ENCODE peak calls at places on chromosomes 13 and 19, in five cellular contexts. One of them, this sample, is unnamed.

GRCh38 chr19:14031719-14032480 is at the start of gene IL27RA:
- DNase-seq in endothelial cell: peak
- DNase-seq in NCI-H510A treated with DMSO at 0.1 percent for 48 hours: peak
- DNase-seq in HS-5: peak
- DNase-seq in T-helper 17 cell: peak
- DNase-seq in this sample: peak

GRCh38 chr19:54708781-54709180 is 15.5 kb upstream of the KIR3DL3 start:
- DNase-seq in NCI-H510A treated with DMSO at 0.1 percent for 48 hours: peak
- DNase-seq in endothelial cell: no peak
- DNase-seq in T-helper 17 cell: no peak
- DNase-seq in HS-5: no peak
- DNase-seq in this sample: no peak

GRCh38 chr19:5048727-5049553 is 80.0 kb downstream of the KDM4B start:
- DNase-seq in T-helper 17 cell: no peak
- DNase-seq in endothelial cell: no peak
- DNase-seq in NCI-H510A treated with DMSO at 0.1 percent for 48 hours: no peak
- DNase-seq in HS-5: no peak
- DNase-seq in this sample: no peak

GRCh38 chr13:39571502-39572092 is 31.4 kb downstream of the LHFPL6 start:
- DNase-seq in NCI-H510A treated with DMSO at 0.1 percent for 48 hours: no peak
- DNase-seq in endothelial cell: no peak
- DNase-seq in HS-5: no peak
- DNase-seq in T-helper 17 cell: no peak
- DNase-seq in this sample: no peak

GRCh38 chr13:40993119-40993518 is 26.0 kb downstream of the ELF1 start:
- DNase-seq in NCI-H510A treated with DMSO at 0.1 percent for 48 hours: peak
- DNase-seq in endothelial cell: peak
- DNase-seq in T-helper 17 cell: no peak
- DNase-seq in HS-5: no peak
- DNase-seq in this sample: no peak

GRCh38 chr19:13172335-13173128 is 22.3 kb downstream of the IER2 start:
- DNase-seq in T-helper 17 cell: peak
- DNase-seq in NCI-H510A treated with DMSO at 0.1 percent for 48 hours: peak
- DNase-seq in endothelial cell: no peak
- DNase-seq in HS-5: peak
- DNase-seq in this sample: no peak

GRCh38 chr19:10230155-10230903 is 802 bp downstream of the S1PR2 start:
- DNase-seq in HS-5: no peak
- DNase-seq in NCI-H510A treated with DMSO at 0.1 percent for 48 hours: no peak
- DNase-seq in T-helper 17 cell: peak
- DNase-seq in endothelial cell: peak
- DNase-seq in this sample: peak

GRCh38 chr13:20825476-20825875 is 51.7 kb upstream of the EEF1AKMT1 start:
- DNase-seq in NCI-H510A treated with DMSO at 0.1 percent for 48 hours: no peak
- DNase-seq in T-helper 17 cell: no peak
- DNase-seq in endothelial cell: no peak
- DNase-seq in HS-5: no peak
- DNase-seq in this sample: no peak

GRCh38 chr13:59178344-59178743 is 985.4 kb downstream of the DIAPH3 start:
- DNase-seq in NCI-H510A treated with DMSO at 0.1 percent for 48 hours: no peak
- DNase-seq in T-helper 17 cell: no peak
- DNase-seq in endothelial cell: no peak
- DNase-seq in HS-5: no peak
- DNase-seq in this sample: no peak

GRCh38 chr19:31349160-31349881 is at the start of gene TSHZ3:
- DNase-seq in endothelial cell: peak
- DNase-seq in HS-5: no peak
- DNase-seq in NCI-H510A treated with DMSO at 0.1 percent for 48 hours: no peak
- DNase-seq in T-helper 17 cell: peak
- DNase-seq in this sample: peak

GRCh38 chr19:30156646-30157045 is 214.6 kb downstream of the URI1 start:
- DNase-seq in endothelial cell: no peak
- DNase-seq in HS-5: no peak
- DNase-seq in NCI-H510A treated with DMSO at 0.1 percent for 48 hours: no peak
- DNase-seq in T-helper 17 cell: no peak
- DNase-seq in this sample: no peak

GRCh38 chr13:100933841-100934240 is 259.2 kb upstream of the TMTC4 start:
- DNase-seq in NCI-H510A treated with DMSO at 0.1 percent for 48 hours: no peak
- DNase-seq in endothelial cell: no peak
- DNase-seq in HS-5: no peak
- DNase-seq in T-helper 17 cell: no peak
- DNase-seq in this sample: no peak

GRCh38 chr13:79988573-79988972 is 352.4 kb downstream of the SPRY2 start:
- DNase-seq in HS-5: no peak
- DNase-seq in T-helper 17 cell: no peak
- DNase-seq in endothelial cell: no peak
- DNase-seq in NCI-H510A treated with DMSO at 0.1 percent for 48 hours: no peak
- DNase-seq in this sample: no peak

GRCh38 chr13:51844862-51845573 is at the start of gene TMEM272:
- DNase-seq in endothelial cell: peak
- DNase-seq in HS-5: no peak
- DNase-seq in NCI-H510A treated with DMSO at 0.1 percent for 48 hours: no peak
- DNase-seq in T-helper 17 cell: peak
- DNase-seq in this sample: peak

GRCh38 chr19:8305798-8306197 is 2.4 kb downstream of the CD320 start:
- DNase-seq in HS-5: no peak
- DNase-seq in endothelial cell: no peak
- DNase-seq in T-helper 17 cell: peak
- DNase-seq in NCI-H510A treated with DMSO at 0.1 percent for 48 hours: no peak
- DNase-seq in this sample: no peak

GRCh38 chr13:30713133-30713532 is 22.2 kb upstream of the ALOX5AP start:
- DNase-seq in HS-5: no peak
- DNase-seq in NCI-H510A treated with DMSO at 0.1 percent for 48 hours: no peak
- DNase-seq in T-helper 17 cell: no peak
- DNase-seq in endothelial cell: no peak
- DNase-seq in this sample: no peak

GRCh38 chr19:17329061-17329767 is 5.4 kb downstream of the ANO8 start:
- DNase-seq in HS-5: no peak
- DNase-seq in NCI-H510A treated with DMSO at 0.1 percent for 48 hours: no peak
- DNase-seq in T-helper 17 cell: no peak
- DNase-seq in endothelial cell: no peak
- DNase-seq in this sample: no peak